ENCODE peak calls at places on chromosomes 6 and 20, in eight cellular contexts. S, V, J, K, B, P, X and A are unnamed samples.

GRCh38 chr20:63434599-63435378 is 37.7 kb downstream of the KCNQ2 start:
- DNase-seq in X (peak; percentile 60), V (no peak), J (peak; percentile 67), S (peak; percentile 58), K (peak; percentile 77), B (peak; percentile 94), P (peak; percentile 46), A (peak; percentile 5)

GRCh38 chr20:39861381-39861780 is 827.7 kb downstream of the MAFB start:
- DNase-seq in B (no peak), V (no peak), J (no peak), S (no peak), X (no peak), K (no peak), P (no peak), A (no peak)

GRCh38 chr6:159701413-159701999 is 8.5 kb upstream of the SOD2 start:
- DNase-seq in V (no peak), S (peak; percentile 40), P (peak; percentile 94), K (peak; percentile 92), J (no peak), B (no peak), X (no peak), A (peak; percentile 98)

GRCh38 chr6:89689732-89690131 is 51.2 kb upstream of the LYRM2 start:
- DNase-seq in P (no peak), B (peak; percentile 87), J (no peak), X (no peak), S (peak; percentile 93), V (no peak), K (no peak), A (no peak)

GRCh38 chr6:150336299-150336698 is 32.5 kb upstream of the IYD start:
- DNase-seq in B (no peak), J (no peak), P (peak; percentile 16), V (no peak), K (peak; percentile 56), S (no peak), X (no peak), A (no peak)

GRCh38 chr6:134328792-134329191 is 10.9 kb upstream of the SGK1 start:
- DNase-seq in P (no peak), K (no peak), V (no peak), B (no peak), J (no peak), S (no peak), X (no peak), A (no peak)

GRCh38 chr6:40630046-40630445 is 42.9 kb upstream of the LRFN2 start:
- DNase-seq in V (no peak), K (no peak), S (no peak), J (no peak), P (no peak), B (no peak), X (no peak), A (no peak)

GRCh38 chr6:11194399-11195274 is 37.8 kb downstream of the NEDD9 start:
- DNase-seq in X (no peak), S (no peak), P (peak; percentile 85), J (no peak), B (no peak), V (no peak), K (no peak), A (peak; percentile 65)

GRCh38 chr6:89963391-89963790 is 69.1 kb downstream of the GJA10 start:
- DNase-seq in S (peak; percentile 4), V (no peak), B (no peak), J (no peak), P (no peak), X (no peak), K (peak; percentile 26), A (no peak)

GRCh38 chr6:22530506-22530905 is 38.9 kb upstream of the HDGFL1 start:
- DNase-seq in K (no peak), S (no peak), P (peak; percentile 1), J (no peak), V (no peak), B (no peak), X (no peak), A (no peak)

GRCh38 chr6:34243901-34244884 is 4.6 kb downstream of the SMIM29 start:
- DNase-seq in S (peak; percentile 77), P (peak; percentile 90), B (peak; percentile 63), V (peak; percentile 90), K (peak; percentile 99), X (peak; percentile 20), J (no peak), A (peak; percentile 98)

GRCh38 chr20:51749674-51750036 is 18.5 kb downstream of the ATP9A start:
- DNase-seq in V (no peak), J (no peak), K (peak; percentile 85), X (peak; percentile 36), P (peak; percentile 45), B (no peak), S (no peak), A (peak; percentile 81)

GRCh38 chr20:53124803-53125202 is 152.6 kb downstream of the TSHZ2 start:
- DNase-seq in V (no peak), B (no peak), K (no peak), X (no peak), S (no peak), J (no peak), P (no peak), A (no peak)

GRCh38 chr6:29943053-29943966 is 978 bp downstream of the HLA-A start:
- DNase-seq in J (no peak), X (no peak), B (no peak), V (no peak), K (peak; percentile 37), S (no peak), P (peak; percentile 23), A (no peak)

GRCh38 chr6:146770965-146771735 is 172.4 kb downstream of the ADGB start:
- DNase-seq in J (peak; percentile 40), V (peak; percentile 86), P (no peak), K (peak; percentile 26), X (no peak), S (peak; percentile 92), B (no peak), A (no peak)

GRCh38 chr20:24605937-24606455 is 136.6 kb downstream of the SYNDIG1 start:
- DNase-seq in J (no peak), B (no peak), S (no peak), V (no peak), K (no peak), P (no peak), X (no peak), A (no peak)

GRCh38 chr6:20137837-20138236 is 74.4 kb downstream of the MBOAT1 start:
- DNase-seq in V (no peak), K (no peak), S (no peak), P (no peak), J (no peak), X (no peak), B (no peak), A (no peak)

GRCh38 chr6:106979435-106979884 is 4.9 kb upstream of the CD24 start:
- DNase-seq in B (peak; percentile 96), J (peak; percentile 60), V (peak; percentile 93), S (peak; percentile 60), K (peak; percentile 91), X (peak; percentile 78), P (peak; percentile 79), A (peak; percentile 74)

GRCh38 chr6:3334579-3334978 is 75.8 kb downstream of the PSMG4 start:
- DNase-seq in V (no peak), P (no peak), J (no peak), X (no peak), S (no peak), K (no peak), B (no peak), A (no peak)

GRCh38 chr6:10030942-10031537 is 383.8 kb downstream of the TFAP2A start:
- DNase-seq in S (no peak), J (no peak), P (no peak), X (peak; percentile 32), K (no peak), V (no peak), B (no peak), A (no peak)

GRCh38 chr6:125974214-125974866 is 12.0 kb upstream of the TRMT11 start:
- DNase-seq in V (no peak), B (no peak), J (no peak), X (peak; percentile 72), P (peak; percentile 79), K (peak; percentile 80), S (peak; percentile 61), A (peak; percentile 68)

GRCh38 chr6:154931741-154932424 is 63.2 kb upstream of the TIAM2 start:
- DNase-seq in V (no peak), P (peak; percentile 83), X (no peak), J (no peak), S (peak; percentile 29), B (no peak), K (peak; percentile 75), A (peak; percentile 77)

GRCh38 chr6:161418458-161418945 is 144.6 kb upstream of the AGPAT4 start:
- DNase-seq in X (peak; percentile 84), P (peak; percentile 84), V (no peak), S (peak; percentile 53), B (no peak), J (no peak), K (peak; percentile 83), A (peak; percentile 70)

GRCh38 chr6:25279748-25280616 is 808 bp downstream of the CARMIL1 start:
- DNase-seq in B (peak; percentile 78), S (no peak), P (no peak), K (peak; percentile 23), X (peak; percentile 14), J (no peak), V (no peak), A (no peak)

GRCh38 chr20:58721951-58722371 is 29.4 kb downstream of the NPEPL1 start:
- DNase-seq in X (no peak), V (peak; percentile 56), S (no peak), K (no peak), J (no peak), P (no peak), B (peak; percentile 19), A (no peak)

GRCh38 chr6:42783876-42784738 is 2.3 kb downstream of the BICRAL start:
- DNase-seq in K (peak; percentile 67), S (peak; percentile 20), B (no peak), P (no peak), V (no peak), J (no peak), X (no peak), A (no peak)

GRCh38 chr6:70764706-70765105 is 97.0 kb downstream of the SMAP1 start:
- DNase-seq in P (no peak), K (no peak), B (no peak), X (no peak), J (no peak), S (no peak), V (no peak), A (no peak)

GRCh38 chr6:2706482-2706881 is 44.2 kb downstream of the MYLK4 start:
- DNase-seq in J (no peak), V (no peak), P (no peak), S (no peak), X (peak; percentile 95), K (no peak), B (no peak), A (no peak)

GRCh38 chr6:149923327-149923986 is 536 bp upstream of the RAET1G start:
- DNase-seq in K (no peak), X (no peak), V (peak; percentile 33), B (no peak), J (no peak), S (no peak), P (no peak), A (no peak)

GRCh38 chr6:89368107-89368506 is 15.6 kb upstream of the UBE2J1 start:
- DNase-seq in S (peak; percentile 32), B (no peak), V (no peak), J (peak; percentile 32), K (peak; percentile 71), X (peak; percentile 54), P (peak; percentile 61), A (peak; percentile 39)

GRCh38 chr6:14871196-14871595 is 374.7 kb upstream of the JARID2 start:
- DNase-seq in X (peak; percentile 99), S (no peak), P (no peak), B (no peak), K (no peak), J (no peak), V (no peak), A (no peak)

GRCh38 chr6:41596807-41597206 is 41.5 kb upstream of the MDFI start:
- DNase-seq in S (no peak), J (no peak), K (no peak), B (no peak), P (no peak), X (no peak), V (no peak), A (no peak)

GRCh38 chr20:64184795-64185194 is 20.5 kb downstream of the MYT1 start:
- DNase-seq in X (no peak), J (no peak), S (no peak), B (no peak), V (no peak), P (no peak), K (no peak), A (no peak)

GRCh38 chr6:9499709-9500108 is 915.2 kb downstream of the TFAP2A start:
- DNase-seq in P (no peak), J (no peak), V (no peak), B (no peak), S (no peak), X (peak; percentile 5), K (peak; percentile 54), A (peak; percentile 55)